ENCODE peak calls at places on chromosome 20, in nine cellular contexts. G, X, C, N, B, T, H, M and Z are unnamed samples.

GRCh38 chr20:17499041-17499440 is 32.1 kb downstream of the BFSP1 start:
- DNase-seq in G (no peak), X (no peak), C (no peak), N (no peak), B (no peak), T (no peak), H (no peak), M (no peak), Z (no peak)

GRCh38 chr20:59333928-59334327 is 33.5 kb downstream of the EDN3 start:
- DNase-seq in G (no peak), X (no peak), C (no peak), N (no peak), B (peak; percentile 55), T (no peak), H (no peak), M (no peak), Z (no peak)

GRCh38 chr20:53331151-53331973 is 262.3 kb downstream of the ZNF217 start:
- DNase-seq in G (no peak), X (no peak), C (no peak), N (peak; percentile 78), B (no peak), T (no peak), H (no peak), M (no peak), Z (no peak)

GRCh38 chr20:2688041-2688591 is 4.5 kb upstream of the EBF4 start:
- DNase-seq in G (peak; percentile 42), X (peak; percentile 66), C (no peak), N (peak; percentile 79), B (peak; percentile 32), T (peak; percentile 49), H (no peak), M (no peak), Z (peak; percentile 82)

GRCh38 chr20:23622839-23623343 is 14.9 kb downstream of the CST3 start:
- DNase-seq in G (no peak), X (no peak), C (no peak), N (peak; percentile 55), B (peak; percentile 67), T (peak; percentile 68), H (no peak), M (no peak), Z (peak; percentile 54)

GRCh38 chr20:20410678-20411077 is 42.8 kb downstream of the INSM1 start:
- DNase-seq in G (peak; percentile 18), X (no peak), C (no peak), N (peak; percentile 76), B (peak; percentile 81), T (peak; percentile 71), H (no peak), M (peak; percentile 62), Z (no peak)

GRCh38 chr20:44733341-44734069 is 12.2 kb upstream of the KCNK15 start:
- DNase-seq in G (peak; percentile 74), X (peak; percentile 42), C (peak; percentile 28), N (peak; percentile 78), B (peak; percentile 64), T (peak; percentile 74), H (peak; percentile 13), M (peak; percentile 70), Z (peak; percentile 29)

GRCh38 chr20:56205350-56205749 is 43.2 kb upstream of the MC3R start:
- DNase-seq in G (no peak), X (no peak), C (no peak), N (no peak), B (no peak), T (no peak), H (no peak), M (no peak), Z (no peak)

GRCh38 chr20:9215539-9215938 is 146.7 kb downstream of the PLCB4 start:
- DNase-seq in G (no peak), X (no peak), C (no peak), N (peak; percentile 51), B (no peak), T (peak; percentile 6), H (no peak), M (no peak), Z (peak; percentile 30)

GRCh38 chr20:46739441-46740213 is 30.2 kb downstream of the SLC2A10 start:
- DNase-seq in G (no peak), X (no peak), C (no peak), N (no peak), B (peak; percentile 50), T (no peak), H (no peak), M (no peak), Z (no peak)

GRCh38 chr20:57301026-57301425 is 28.6 kb upstream of the SPO11 start:
- DNase-seq in G (no peak), X (no peak), C (no peak), N (no peak), B (no peak), T (no peak), H (no peak), M (no peak), Z (no peak)

GRCh38 chr20:36925234-36925633 is 26.3 kb downstream of the SAMHD1 start:
- DNase-seq in G (no peak), X (no peak), C (no peak), N (no peak), B (no peak), T (no peak), H (no peak), M (no peak), Z (no peak)

GRCh38 chr20:8756410-8756809 is 312.5 kb upstream of the PLCB4 start:
- DNase-seq in G (no peak), X (no peak), C (no peak), N (peak; percentile 18), B (no peak), T (peak; percentile 62), H (no peak), M (no peak), Z (no peak)

GRCh38 chr20:63100401-63100925 is 93.7 kb upstream of the BHLHE23 start:
- DNase-seq in G (no peak), X (no peak), C (no peak), N (no peak), B (no peak), T (no peak), H (no peak), M (no peak), Z (no peak)

GRCh38 chr20:46689754-46690085 is 476 bp upstream of the TP53RK start:
- DNase-seq in G (no peak), X (no peak), C (no peak), N (no peak), B (no peak), T (no peak), H (no peak), M (no peak), Z (no peak)